ENCODE peak calls at places on chromosome 21, in six cellular contexts. One of them, this sample, is unnamed.

GRCh38 chr21:32426592-32427051 is 14.1 kb downstream of the EVA1C start:
- DNase-seq in dermis microvascular lymphatic vessel endothelial cell: no peak
- DNase-seq in non-pigmented ciliary epithelial cell: no peak
- DNase-seq in AG10803: peak
- DNase-seq in mucosa of gallbladder: no peak
- DNase-seq in stimulated activated CD8-positive, alpha-beta memory T cell treated with anti-CD3 and anti-CD28 coated beads, Interleukin-4, amount 100 ng/mL, for 24 hours: no peak
- DNase-seq in this sample: peak

GRCh38 chr21:42973991-42974831 is at the start of gene PKNOX1:
- DNase-seq in mucosa of gallbladder: peak
- DNase-seq in stimulated activated CD8-positive, alpha-beta memory T cell treated with anti-CD3 and anti-CD28 coated beads, Interleukin-4, amount 100 ng/mL, for 24 hours: peak
- DNase-seq in dermis microvascular lymphatic vessel endothelial cell: peak
- DNase-seq in non-pigmented ciliary epithelial cell: peak
- DNase-seq in AG10803: peak
- DNase-seq in this sample: peak

GRCh38 chr21:37532868-37533780 is 166.6 kb downstream of the DYRK1A start:
- DNase-seq in dermis microvascular lymphatic vessel endothelial cell: no peak
- DNase-seq in mucosa of gallbladder: peak
- DNase-seq in AG10803: no peak
- DNase-seq in stimulated activated CD8-positive, alpha-beta memory T cell treated with anti-CD3 and anti-CD28 coated beads, Interleukin-4, amount 100 ng/mL, for 24 hours: peak
- DNase-seq in non-pigmented ciliary epithelial cell: peak
- DNase-seq in this sample: no peak

GRCh38 chr21:33402011-33402979 is 918 bp upstream of the IFNGR2 start:
- DNase-seq in mucosa of gallbladder: peak
- DNase-seq in stimulated activated CD8-positive, alpha-beta memory T cell treated with anti-CD3 and anti-CD28 coated beads, Interleukin-4, amount 100 ng/mL, for 24 hours: no peak
- DNase-seq in non-pigmented ciliary epithelial cell: no peak
- DNase-seq in dermis microvascular lymphatic vessel endothelial cell: no peak
- DNase-seq in AG10803: peak
- DNase-seq in this sample: peak

GRCh38 chr21:44892536-44893277 is 19.2 kb upstream of the PTTG1IP start:
- DNase-seq in non-pigmented ciliary epithelial cell: no peak
- DNase-seq in AG10803: peak
- DNase-seq in dermis microvascular lymphatic vessel endothelial cell: no peak
- DNase-seq in mucosa of gallbladder: no peak
- DNase-seq in stimulated activated CD8-positive, alpha-beta memory T cell treated with anti-CD3 and anti-CD28 coated beads, Interleukin-4, amount 100 ng/mL, for 24 hours: peak
- DNase-seq in this sample: peak

GRCh38 chr21:31260790-31261189 is 83.3 kb downstream of the TIAM1 start:
- DNase-seq in dermis microvascular lymphatic vessel endothelial cell: no peak
- DNase-seq in mucosa of gallbladder: no peak
- DNase-seq in non-pigmented ciliary epithelial cell: no peak
- DNase-seq in stimulated activated CD8-positive, alpha-beta memory T cell treated with anti-CD3 and anti-CD28 coated beads, Interleukin-4, amount 100 ng/mL, for 24 hours: no peak
- DNase-seq in AG10803: no peak
- DNase-seq in this sample: no peak

GRCh38 chr21:36867506-36867905 is 99.0 kb downstream of the HLCS start:
- DNase-seq in dermis microvascular lymphatic vessel endothelial cell: no peak
- DNase-seq in stimulated activated CD8-positive, alpha-beta memory T cell treated with anti-CD3 and anti-CD28 coated beads, Interleukin-4, amount 100 ng/mL, for 24 hours: no peak
- DNase-seq in mucosa of gallbladder: no peak
- DNase-seq in non-pigmented ciliary epithelial cell: no peak
- DNase-seq in AG10803: no peak
- DNase-seq in this sample: no peak

GRCh38 chr21:29196664-29197052 is 66.2 kb downstream of the MAP3K7CL start:
- DNase-seq in stimulated activated CD8-positive, alpha-beta memory T cell treated with anti-CD3 and anti-CD28 coated beads, Interleukin-4, amount 100 ng/mL, for 24 hours: no peak
- DNase-seq in mucosa of gallbladder: no peak
- DNase-seq in AG10803: no peak
- DNase-seq in dermis microvascular lymphatic vessel endothelial cell: no peak
- DNase-seq in non-pigmented ciliary epithelial cell: no peak
- DNase-seq in this sample: no peak

GRCh38 chr21:31927872-31928476 is 55.2 kb downstream of the HUNK start:
- DNase-seq in AG10803: no peak
- DNase-seq in dermis microvascular lymphatic vessel endothelial cell: no peak
- DNase-seq in stimulated activated CD8-positive, alpha-beta memory T cell treated with anti-CD3 and anti-CD28 coated beads, Interleukin-4, amount 100 ng/mL, for 24 hours: no peak
- DNase-seq in mucosa of gallbladder: no peak
- DNase-seq in non-pigmented ciliary epithelial cell: no peak
- DNase-seq in this sample: peak

GRCh38 chr21:34510148-34511142 is 1.6 kb downstream of the KCNE1 start:
- DNase-seq in mucosa of gallbladder: peak
- DNase-seq in non-pigmented ciliary epithelial cell: no peak
- DNase-seq in AG10803: peak
- DNase-seq in dermis microvascular lymphatic vessel endothelial cell: peak
- DNase-seq in stimulated activated CD8-positive, alpha-beta memory T cell treated with anti-CD3 and anti-CD28 coated beads, Interleukin-4, amount 100 ng/mL, for 24 hours: peak
- DNase-seq in this sample: peak

GRCh38 chr21:34891610-34891943 is 157.5 kb downstream of the RUNX1 start:
- DNase-seq in mucosa of gallbladder: no peak
- DNase-seq in AG10803: no peak
- DNase-seq in dermis microvascular lymphatic vessel endothelial cell: no peak
- DNase-seq in non-pigmented ciliary epithelial cell: no peak
- DNase-seq in stimulated activated CD8-positive, alpha-beta memory T cell treated with anti-CD3 and anti-CD28 coated beads, Interleukin-4, amount 100 ng/mL, for 24 hours: no peak
- DNase-seq in this sample: no peak